ENCODE peak calls at places on chromosomes 2 and 18, in five cellular contexts. N is activated T-cell treated with anti-CD3 and anti-CD28 coated beads for 1 hour, Y is mucosa of descending colon, Z is T47D, G is HTR-8/SVneo. W is an unnamed sample.

GRCh38 chr2:85148190-85148589 is 15.0 kb downstream of the TCF7L1 start:
- DNase-seq in N (no peak), Y (no peak), Z (no peak), G (no peak), W (no peak)

GRCh38 chr2:28399289-28399688 is 6.6 kb downstream of the FOSL2 start:
- DNase-seq in N (no peak), Y (no peak), Z (no peak), G (no peak), W (no peak)

GRCh38 chr2:108570416-108570815 is 36.1 kb downstream of the LIMS1 start:
- DNase-seq in N (no peak), Y (no peak), Z (no peak), G (peak), W (no peak)

GRCh38 chr18:79918089-79919011 is 33.1 kb downstream of the SLC66A2 start:
- DNase-seq in N (no peak), Y (no peak), Z (no peak), G (no peak), W (no peak)

GRCh38 chr18:79139206-79139605 is 70.0 kb downstream of the ATP9B start:
- DNase-seq in N (peak), Y (no peak), Z (no peak), G (no peak), W (no peak)

GRCh38 chr18:7565677-7566076 is 1.4 kb upstream of the PTPRM start:
- DNase-seq in N (no peak), Y (no peak), Z (no peak), G (no peak), W (no peak)

GRCh38 chr2:181943411-181944124 is 42.1 kb upstream of the PPP1R1C start:
- DNase-seq in N (no peak), Y (no peak), Z (no peak), G (no peak), W (no peak)

GRCh38 chr2:100988630-100989417 is 13.3 kb upstream of the RPL31 start:
- DNase-seq in N (no peak), Y (no peak), Z (no peak), G (no peak), W (no peak)

GRCh38 chr2:26672112-26672817 is 20.3 kb upstream of the KCNK3 start:
- DNase-seq in N (no peak), Y (no peak), Z (no peak), G (no peak), W (no peak)

W was measured in effector CD4-positive, alpha-beta T cell.